ENCODE peak calls at places on chromosome 21, in nine cellular contexts. P is fibroblast of lung, Q is AG08395, Y is HS-27A, F is EH, C is AG10803, B is amygdala, T is germinal center, H is GM20000. L is an unnamed sample.

GRCh38 chr21:38753114-38754100 is 52.3 kb upstream of the ETS2 start:
- DNase-seq in P (no peak), Q (no peak), Y (no peak), F (no peak), C (no peak), B (no peak), T (no peak), H (no peak), L (no peak)

GRCh38 chr21:38486221-38486620 is 12.1 kb downstream of the ERG start:
- DNase-seq in P (peak), Q (no peak), Y (no peak), F (peak), C (peak), B (no peak), T (no peak), H (no peak), L (no peak)

GRCh38 chr21:38661296-38662223 is 144.2 kb upstream of the ETS2 start:
- DNase-seq in P (peak), Q (peak), Y (no peak), F (peak), C (peak), B (no peak), T (no peak), H (peak), L (no peak)

GRCh38 chr21:17139696-17140095 is 373.1 kb upstream of the CXADR start:
- DNase-seq in P (no peak), Q (no peak), Y (no peak), F (no peak), C (no peak), B (no peak), T (no peak), H (no peak), L (peak)

GRCh38 chr21:32710987-32711386 is 16.8 kb downstream of the SYNJ1 start:
- DNase-seq in P (no peak), Q (no peak), Y (no peak), F (no peak), C (no peak), B (no peak), T (no peak), H (no peak), L (no peak)

GRCh38 chr21:33988237-33988835 is 72.7 kb upstream of the ATP5PO start:
- DNase-seq in P (no peak), Q (no peak), Y (no peak), F (no peak), C (no peak), B (no peak), T (no peak), H (no peak), L (no peak)

GRCh38 chr21:37368536-37369279 is 2.1 kb downstream of the DYRK1A start:
- DNase-seq in P (peak), Q (no peak), Y (no peak), F (peak), C (peak), B (peak), T (no peak), H (no peak), L (no peak)

GRCh38 chr21:36646645-36647044 is 52.3 kb upstream of the SIM2 start:
- DNase-seq in P (no peak), Q (no peak), Y (no peak), F (no peak), C (no peak), B (no peak), T (no peak), H (no peak), L (no peak)

GRCh38 chr21:40339050-40339449 is 471.8 kb downstream of the PCP4 start:
- DNase-seq in P (no peak), Q (no peak), Y (no peak), F (no peak), C (no peak), B (no peak), T (no peak), H (no peak), L (no peak)

GRCh38 chr21:42021751-42022430 is 11.7 kb upstream of the ZBTB21 start:
- DNase-seq in P (no peak), Q (no peak), Y (no peak), F (no peak), C (no peak), B (no peak), T (no peak), H (no peak), L (no peak)

GRCh38 chr21:46427516-46427915 is 31.2 kb upstream of the DIP2A start:
- DNase-seq in P (no peak), Q (no peak), Y (no peak), F (no peak), C (no peak), B (no peak), T (no peak), H (no peak), L (no peak)

GRCh38 chr21:46052703-46053651 is 44.9 kb upstream of the COL6A2 start:
- DNase-seq in P (peak), Q (peak), Y (no peak), F (peak), C (peak), B (no peak), T (no peak), H (no peak), L (no peak)

GRCh38 chr21:38806153-38806941 is 618 bp downstream of the ETS2 start:
- DNase-seq in P (peak), Q (no peak), Y (no peak), F (no peak), C (no peak), B (no peak), T (peak), H (peak), L (no peak)

GRCh38 chr21:37828515-37828914 is 87.7 kb downstream of the KCNJ6 start:
- DNase-seq in P (no peak), Q (no peak), Y (no peak), F (no peak), C (no peak), B (no peak), T (no peak), H (no peak), L (no peak)

GRCh38 chr21:42056996-42057689 is 14.0 kb upstream of the UMODL1 start:
- DNase-seq in P (peak), Q (peak), Y (no peak), F (peak), C (peak), B (no peak), T (no peak), H (no peak), L (no peak)

GRCh38 chr21:19461481-19462205 is 1058.1 kb upstream of the TMPRSS15 start:
- DNase-seq in P (no peak), Q (no peak), Y (no peak), F (no peak), C (no peak), B (no peak), T (no peak), H (no peak), L (no peak)

GRCh38 chr21:30072496-30072895 is 94.1 kb downstream of the CLDN17 start:
- DNase-seq in P (peak), Q (peak), Y (peak), F (no peak), C (peak), B (no peak), T (no peak), H (no peak), L (peak)

GRCh38 chr21:14900058-14900457 is 164.7 kb downstream of the NRIP1 start:
- DNase-seq in P (peak), Q (peak), Y (no peak), F (peak), C (no peak), B (no peak), T (no peak), H (no peak), L (no peak)

GRCh38 chr21:23401278-23401677 is 2206.0 kb downstream of the MRPL39 start:
- DNase-seq in P (no peak), Q (no peak), Y (no peak), F (no peak), C (no peak), B (no peak), T (no peak), H (no peak), L (peak)

GRCh38 chr21:25911730-25912401 is 177.1 kb downstream of the GABPA start:
- DNase-seq in P (peak), Q (no peak), Y (no peak), F (no peak), C (no peak), B (peak), T (no peak), H (no peak), L (no peak)

GRCh38 chr21:35086357-35086756 is 37.3 kb upstream of the RUNX1 start:
- DNase-seq in P (peak), Q (peak), Y (no peak), F (peak), C (peak), B (no peak), T (no peak), H (no peak), L (no peak)

GRCh38 chr21:15614757-15615156 is 115.0 kb upstream of the USP25 start:
- DNase-seq in P (no peak), Q (no peak), Y (no peak), F (peak), C (no peak), B (no peak), T (no peak), H (no peak), L (no peak)

GRCh38 chr21:42059141-42059540 is 12.0 kb upstream of the UMODL1 start:
- DNase-seq in P (no peak), Q (no peak), Y (no peak), F (no peak), C (no peak), B (no peak), T (no peak), H (no peak), L (no peak)

GRCh38 chr21:42844411-42845113 is 34.8 kb downstream of the WDR4 start:
- DNase-seq in P (no peak), Q (no peak), Y (no peak), F (no peak), C (no peak), B (peak), T (no peak), H (no peak), L (no peak)

GRCh38 chr21:25350056-25350455 is 257.2 kb downstream of the MRPL39 start:
- DNase-seq in P (peak), Q (peak), Y (peak), F (peak), C (peak), B (no peak), T (peak), H (peak), L (no peak)

GRCh38 chr21:44914176-44914874 is 6.4 kb downstream of the ITGB2 start:
- DNase-seq in P (no peak), Q (no peak), Y (no peak), F (no peak), C (no peak), B (no peak), T (peak), H (peak), L (no peak)

GRCh38 chr21:45111703-45112102 is 37.3 kb downstream of the ADARB1 start:
- DNase-seq in P (no peak), Q (no peak), Y (no peak), F (no peak), C (no peak), B (no peak), T (no peak), H (no peak), L (no peak)

GRCh38 chr21:37370152-37371040 is 3.8 kb downstream of the DYRK1A start:
- DNase-seq in P (peak), Q (no peak), Y (no peak), F (peak), C (peak), B (no peak), T (no peak), H (peak), L (no peak)

GRCh38 chr21:33300701-33301631 is 23.8 kb upstream of the IFNAR1 start:
- DNase-seq in P (no peak), Q (no peak), Y (no peak), F (peak), C (no peak), B (no peak), T (peak), H (no peak), L (no peak)

GRCh38 chr21:25005388-25005787 is 601.9 kb downstream of the MRPL39 start:
- DNase-seq in P (peak), Q (peak), Y (no peak), F (no peak), C (peak), B (no peak), T (no peak), H (no peak), L (no peak)

GRCh38 chr21:45874716-45875415 is 106.7 kb upstream of the COL6A1 start:
- DNase-seq in P (peak), Q (peak), Y (peak), F (peak), C (peak), B (no peak), T (no peak), H (no peak), L (no peak)

GRCh38 chr21:33989440-33989839 is 73.8 kb upstream of the ATP5PO start:
- DNase-seq in P (no peak), Q (no peak), Y (no peak), F (no peak), C (no peak), B (no peak), T (no peak), H (no peak), L (no peak)